ENCODE peak calls at places on chromosome 17, in nine cellular contexts. B is endodermal cell; A is body of pancreas; S is cardiac muscle cell; W is naive thymus-derived CD4-positive, alpha-beta T cell; K is left ventricle myocardium inferior; T is GM23338; O is neural progenitor cell; H is psoas muscle. Y is an unnamed sample.

GRCh38 chr17:68613739-68614298 is 12.7 kb upstream of the FAM20A start:
- DNase-seq in W (no peak), H (peak; percentile 13), A (no peak), B (peak; percentile 90), S (peak; percentile 92), O (peak; percentile 83), T (peak; percentile 97), K (no peak), Y (peak; percentile 69)

GRCh38 chr17:47252209-47252608 is 1.4 kb upstream of the ITGB3 start:
- DNase-seq in H (no peak), T (no peak), B (peak; percentile 56), W (no peak), O (no peak), K (no peak), A (no peak), S (peak; percentile 59), Y (no peak)

GRCh38 chr17:6682339-6682738 is 30.8 kb downstream of the C17orf100 start:
- DNase-seq in O (no peak), A (no peak), B (no peak), T (no peak), S (no peak), W (no peak), K (no peak), H (no peak), Y (no peak)

GRCh38 chr17:76816590-76817135 is 51.5 kb upstream of the MGAT5B start:
- DNase-seq in B (peak; percentile 94), W (peak; percentile 22), O (peak; percentile 78), H (no peak), K (peak; percentile 22), S (peak; percentile 54), T (peak; percentile 88), A (peak; percentile 29), Y (peak; percentile 66)

GRCh38 chr17:83050651-83051422 is 28.6 kb upstream of the METRNL start:
- DNase-seq in W (no peak), S (no peak), O (no peak), H (no peak), B (peak; percentile 63), A (peak; percentile 66), K (no peak), T (peak; percentile 57), Y (no peak)

GRCh38 chr17:40530988-40531971 is 29.9 kb upstream of the TNS4 start:
- DNase-seq in B (peak; percentile 61), S (no peak), T (no peak), H (no peak), W (no peak), K (no peak), O (no peak), A (no peak), Y (no peak)

GRCh38 chr17:248337-249235 is 67.1 kb upstream of the DOC2B start:
- DNase-seq in H (no peak), B (no peak), S (no peak), W (no peak), T (no peak), A (peak; percentile 2), O (no peak), K (peak; percentile 3), Y (no peak)

GRCh38 chr17:78998311-78999055 is 11.1 kb downstream of the CANT1 start:
- DNase-seq in A (no peak), T (no peak), O (no peak), H (peak; percentile 59), B (peak; percentile 42), S (no peak), W (no peak), K (peak; percentile 67), Y (no peak)

GRCh38 chr17:32396343-32396742 is 46.4 kb downstream of the ZNF207 start:
- DNase-seq in A (no peak), O (no peak), B (no peak), T (no peak), S (no peak), W (no peak), K (no peak), H (no peak), Y (no peak)

GRCh38 chr17:68383443-68384321 is 73.6 kb downstream of the WIPI1 start:
- DNase-seq in K (no peak), S (no peak), W (no peak), T (no peak), H (peak; percentile 47), B (peak; percentile 36), A (no peak), O (no peak), Y (peak; percentile 78)

GRCh38 chr17:29293890-29294579 is at the start of gene NUFIP2:
- DNase-seq in O (peak; percentile 99), T (peak; percentile 99), A (peak; percentile 100), W (peak; percentile 93), S (peak; percentile 99), B (peak; percentile 100), H (peak; percentile 99), K (peak; percentile 99), Y (peak; percentile 100)

GRCh38 chr17:40432864-40433528 is 10.3 kb upstream of the IGFBP4 start:
- DNase-seq in A (no peak), T (no peak), W (no peak), K (peak; percentile 38), S (no peak), B (no peak), O (no peak), H (no peak), Y (peak; percentile 76)

GRCh38 chr17:64448665-64449512 is at the start of gene MILR1:
- DNase-seq in T (no peak), W (no peak), H (no peak), O (no peak), K (no peak), A (no peak), B (no peak), S (no peak), Y (peak; percentile 79)

GRCh38 chr17:36627101-36627500 is 25.7 kb downstream of the MRM1 start:
- DNase-seq in T (peak; percentile 56), A (peak; percentile 44), H (no peak), B (peak; percentile 76), W (no peak), K (no peak), O (peak; percentile 80), S (no peak), Y (no peak)

GRCh38 chr17:38541281-38541680 is 64.5 kb downstream of the SRCIN1 start:
- DNase-seq in T (no peak), K (no peak), W (no peak), S (no peak), O (no peak), B (no peak), H (no peak), A (no peak), Y (no peak)

GRCh38 chr17:35743911-35744328 is 9.1 kb downstream of the GAS2L2 start:
- DNase-seq in S (peak; percentile 72), O (peak; percentile 77), K (no peak), B (peak; percentile 94), W (no peak), T (peak; percentile 78), H (no peak), A (peak; percentile 39), Y (peak; percentile 59)

GRCh38 chr17:34302626-34303025 is 16.6 kb upstream of the CCL8 start:
- DNase-seq in B (no peak), O (no peak), K (no peak), H (no peak), A (no peak), T (no peak), S (no peak), W (no peak), Y (no peak)

GRCh38 chr17:75491680-75492079 is 23.7 kb downstream of the CASKIN2 start:
- DNase-seq in S (no peak), O (no peak), A (no peak), H (no peak), B (no peak), T (no peak), K (no peak), W (no peak), Y (no peak)

GRCh38 chr17:4785311-4786110 is 653 bp downstream of the VMO1 start:
- DNase-seq in K (no peak), S (no peak), T (no peak), A (no peak), W (no peak), O (no peak), H (no peak), B (peak; percentile 51), Y (no peak)

DNA sequence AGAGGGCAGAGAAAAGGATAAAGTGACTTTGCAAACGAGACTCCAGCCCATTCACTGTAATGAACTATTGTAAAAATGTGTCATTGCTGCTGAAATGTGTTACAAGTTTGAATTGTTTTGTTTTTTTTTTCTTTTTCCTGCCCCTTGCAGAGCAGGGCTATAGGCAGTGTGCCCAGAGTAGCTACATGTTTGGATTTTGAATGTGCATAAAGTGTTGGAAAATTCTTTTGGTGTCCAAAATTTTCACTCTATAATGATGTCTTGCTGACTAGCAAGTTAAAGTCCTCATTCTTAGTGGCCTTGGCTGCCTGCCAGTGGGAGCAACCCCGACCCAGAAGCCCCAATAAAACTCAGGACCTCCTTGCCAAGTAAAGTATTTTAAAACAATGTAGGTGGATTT is 66.5 kb downstream of the IGF2BP1 start:
- DNase-seq in H (no peak), S (no peak), A (no peak), T (no peak), W (no peak), O (no peak), B (no peak), K (no peak), Y (peak; percentile 14)
- H3K4me1 ChIP-seq in H (no peaks in the 10 kb centered on the region), S (no peaks in the 10 kb centered on the region), A (no peaks in the 10 kb centered on the region), T (peaks cover 4% of the 10 kb centered on the region), W (no peaks in the 10 kb centered on the region), O (peaks cover 15% of the 10 kb centered on the region), B (peaks cover 5% of the 10 kb centered on the region), K (no peaks in the 10 kb centered on the region), Y (peaks cover 4% of the 10 kb centered on the region)

GRCh38 chr17:43928606-43929005 is 13.7 kb downstream of the PPY start:
- DNase-seq in H (no peak), O (no peak), T (no peak), K (no peak), W (no peak), S (no peak), B (no peak), A (no peak), Y (no peak)
- H3K27me3 ChIP-seq in H (no peaks in the 10 kb centered on the region), O (peaks cover 49% of the 10 kb centered on the region), T (peaks cover 47% of the 10 kb centered on the region), K (peaks cover 24% of the 10 kb centered on the region), W (no peaks in the 10 kb centered on the region), S (peaks cover 22% of the 10 kb centered on the region), B (peaks cover 41% of the 10 kb centered on the region), A (no peaks in the 10 kb centered on the region), Y (peaks cover 31% of the 10 kb centered on the region)

DNA sequence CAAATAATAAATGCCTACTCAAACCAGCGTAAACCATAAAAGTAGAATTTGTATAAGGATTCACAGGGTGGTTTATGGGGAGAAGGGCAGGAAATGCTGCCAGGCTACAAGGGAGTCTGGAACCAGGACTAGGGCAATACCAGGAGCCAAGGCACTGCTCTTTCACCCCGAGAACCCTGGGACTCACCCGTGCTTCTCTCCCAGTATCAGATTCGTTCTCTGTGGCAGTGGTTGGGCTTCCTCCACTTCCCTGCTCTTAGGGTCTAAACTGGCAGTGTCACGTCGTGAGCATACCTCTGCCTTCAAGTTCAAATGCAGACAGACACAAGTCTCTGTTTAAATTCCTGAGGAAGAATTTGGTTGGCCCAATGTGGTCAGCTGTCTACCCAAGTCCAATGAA is 49.3 kb downstream of the PRKCA start:
- DNase-seq in K (no peak), T (no peak), S (no peak), H (no peak), W (no peak), O (no peak), B (no peak), A (no peak), Y (no peak)
- H3K4me1 ChIP-seq in K (peaks cover 25% of the 10 kb centered on the region), T (no peaks in the 10 kb centered on the region), S (peaks cover 20% of the 10 kb centered on the region), H (peaks cover 14% of the 10 kb centered on the region), W (no peaks in the 10 kb centered on the region), O (peaks cover 19% of the 10 kb centered on the region), B (peaks cover 10% of the 10 kb centered on the region), A (peaks cover 31% of the 10 kb centered on the region), Y (peaks cover 19% of the 10 kb centered on the region)

DNA sequence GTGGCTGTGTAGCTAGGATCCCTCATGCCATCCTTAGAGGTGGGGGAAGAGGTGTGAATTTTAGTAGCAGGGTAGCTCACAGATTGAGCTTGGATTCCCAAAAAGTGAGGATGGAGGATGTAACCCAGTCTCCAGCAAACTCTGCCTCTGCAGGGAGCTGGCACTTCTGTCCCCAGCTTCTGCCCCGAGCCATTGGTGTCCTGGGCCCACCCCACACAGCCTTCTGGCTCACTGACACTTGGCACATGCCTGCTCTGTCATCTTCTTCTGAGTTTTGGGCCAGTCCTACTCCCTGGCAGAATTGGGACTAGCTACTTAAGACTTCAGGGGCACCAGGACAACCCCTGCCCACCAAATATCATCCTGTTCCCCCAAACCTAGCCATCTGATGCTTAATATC is 2.3 kb downstream of the CACNG5 start:
- DNase-seq in H (no peak), O (no peak), K (no peak), T (no peak), S (no peak), A (no peak), B (no peak), W (no peak), Y (no peak)
- H3K27me3 ChIP-seq in H (no peaks in the 10 kb centered on the region), O (peaks cover 47% of the 10 kb centered on the region), K (peaks cover 94% of the 10 kb centered on the region), T (peaks cover 10% of the 10 kb centered on the region), S (peaks cover 42% of the 10 kb centered on the region), A (peaks cover 10% of the 10 kb centered on the region), B (peaks cover 41% of the 10 kb centered on the region), W (no peaks in the 10 kb centered on the region), Y (peaks cover 71% of the 10 kb centered on the region)